ENCODE peak calls at places on chromosome X, in four cellular contexts. Y is K562, L is HL-60, B is GM12878. G is an unnamed sample.

GRCh38 chrX:40278340-40279090 is 180.8 kb upstream of the BCOR start:
- DNase-seq in Y (no peak), L (no peak), B (no peak), G (no peak)

GRCh38 chrX:105837227-105837626 is 14.9 kb downstream of the NRK start:
- DNase-seq in B (no peak), Y (no peak), L (no peak), G (no peak)

GRCh38 chrX:141787655-141788054 is 50.5 kb upstream of the MAGEC3 start:
- DNase-seq in Y (no peak), L (no peak), B (no peak), G (no peak)

GRCh38 chrX:9466115-9466495 is 1.2 kb downstream of the TBL1X start:
- DNase-seq in B (no peak), Y (no peak), L (no peak), G (peak; percentile 13)

GRCh38 chrX:13076176-13076956 is 31.9 kb upstream of the FAM9C start:
- DNase-seq in L (no peak), B (no peak), Y (no peak), G (no peak)

GRCh38 chrX:47145408-47146120 is 543 bp downstream of the RBM10 start:
- DNase-seq in L (peak; percentile 18), Y (peak; percentile 57), B (no peak), G (no peak)

GRCh38 chrX:129529685-129530281 is 6.5 kb upstream of the SMARCA1 start:
- DNase-seq in L (no peak), Y (no peak), B (no peak), G (no peak)

GRCh38 chrX:20514358-20514757 is 247.6 kb upstream of the RPS6KA3 start:
- DNase-seq in B (no peak), Y (no peak), L (no peak), G (no peak)

GRCh38 chrX:6852869-6853268 is 294.6 kb upstream of the STS start:
- DNase-seq in L (no peak), B (no peak), Y (no peak), G (no peak)

GRCh38 chrX:71533850-71534515 is 1.1 kb downstream of the OGT start:
- DNase-seq in Y (peak; percentile 21), B (no peak), L (peak; percentile 46), G (no peak)

GRCh38 chrX:37993857-37994619 is 12.3 kb upstream of the SYTL5 start:
- DNase-seq in Y (no peak), L (peak; percentile 60), B (peak; percentile 30), G (peak; percentile 15)

GRCh38 chrX:47610506-47610905 is 9.2 kb downstream of the SYN1 start:
- DNase-seq in L (no peak), Y (no peak), B (no peak), G (no peak)

GRCh38 chrX:113539599-113540356 is 699.1 kb upstream of the AMOT start:
- DNase-seq in L (no peak), B (no peak), Y (no peak), G (no peak)
- TF ChIP-seq SPI1 in L (no peak), B (no peak), Y (no peak), G (no peak)

GRCh38 chrX:136198678-136199243 is 51.4 kb downstream of the FHL1 start:
- DNase-seq in L (no peak), Y (no peak), B (no peak), G (no peak)

GRCh38 chrX:136201601-136202000 is 49.6 kb downstream of the MAP7D3 start:
- DNase-seq in B (no peak), L (no peak), Y (no peak), G (no peak)

GRCh38 chrX:136198010-136198409 is 50.7 kb downstream of the FHL1 start:
- DNase-seq in Y (no peak), L (no peak), B (no peak), G (no peak)

GRCh38 chrX:136200466-136200865 is 50.7 kb downstream of the MAP7D3 start:
- DNase-seq in L (no peak), Y (peak; percentile 47), B (no peak), G (no peak)

GRCh38 chrX:136199365-136199764 is 51.8 kb downstream of the MAP7D3 start:
- DNase-seq in B (no peak), L (no peak), Y (no peak), G (no peak)
- TF ChIP-seq SPI1 in B (no peak), L (no peak), Y (no peak), G (no peak)

DNA sequence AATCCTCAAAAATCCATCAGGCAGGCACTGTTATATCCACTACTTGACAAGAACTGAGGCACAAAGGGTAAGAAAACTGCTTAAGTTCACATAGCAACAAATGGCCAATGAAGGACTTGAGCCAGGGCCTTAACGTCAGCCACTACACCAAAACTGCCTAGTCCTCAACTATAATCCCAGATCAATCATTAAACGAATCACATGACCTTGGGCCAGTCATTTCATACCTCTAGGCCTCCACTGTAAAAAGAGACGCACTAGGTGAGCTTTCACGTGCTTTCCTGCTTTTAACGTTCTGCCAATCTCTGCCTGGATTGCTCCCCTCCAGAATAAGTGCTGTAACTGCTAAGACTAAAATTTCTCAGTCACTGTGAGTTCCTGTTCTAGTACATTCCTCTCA is 54.7 kb downstream of the RHOXF2B start:
- DNase-seq in B (no peak), L (no peak), Y (no peak), G (no peak)
- TF ChIP-seq SPI1 in B (no peak), L (no peak), Y (no peak), G (no peak)

DNA sequence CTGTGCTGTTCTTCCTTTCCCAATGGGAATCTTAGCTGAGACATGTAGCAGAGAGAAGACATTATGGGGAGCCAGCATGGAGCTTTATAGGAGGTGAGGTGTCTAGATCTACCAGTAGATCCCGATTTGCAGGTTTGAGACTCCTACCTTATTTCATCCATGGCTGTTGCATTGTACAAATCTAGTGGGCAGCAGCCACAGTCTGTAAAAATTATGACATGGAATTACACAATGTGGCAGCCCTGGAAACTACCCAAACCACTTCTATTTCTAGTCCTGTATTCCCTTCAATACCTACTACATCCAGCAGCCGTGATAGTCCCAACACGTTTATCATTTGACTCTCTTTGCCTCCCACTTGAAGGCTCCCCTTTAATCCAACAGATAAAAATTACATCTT is 8.1 kb downstream of the ATP7A start:
- DNase-seq in L (peak; percentile 47), Y (no peak), B (no peak), G (no peak)
- TF ChIP-seq SPI1 in L (no peak), Y (no peak), B (no peak), G (no peak)

GRCh38 chrX:154836163-154836562 is 1.7 kb upstream of the SMIM9 start:
- DNase-seq in L (no peak), Y (no peak), B (no peak), G (no peak)

DNA sequence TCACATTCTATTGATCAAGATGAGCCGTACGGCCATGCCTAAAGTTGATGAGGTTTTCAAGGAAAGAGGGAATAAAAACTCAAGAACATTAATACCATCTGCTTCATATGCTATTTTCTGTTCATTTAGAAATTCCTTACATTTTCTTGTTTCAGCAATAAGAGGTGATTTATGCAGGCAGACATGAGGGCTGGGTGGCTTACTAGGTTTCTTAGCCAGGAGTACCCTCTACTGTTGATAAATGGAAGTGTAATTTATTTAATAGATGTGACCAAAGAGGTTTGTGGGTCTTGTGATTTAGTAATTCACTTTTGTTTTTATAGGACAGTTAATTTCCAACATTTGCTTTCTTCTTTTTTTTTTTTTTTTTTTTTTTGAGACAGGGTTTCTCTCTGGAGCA is 6.4 kb upstream of the SMIM9 start:
- DNase-seq in Y (peak; percentile 58), B (no peak), L (peak; percentile 12), G (no peak)
- TF ChIP-seq SPI1 in Y (no peak), B (no peak), L (no peak), G (no peak)

DNA sequence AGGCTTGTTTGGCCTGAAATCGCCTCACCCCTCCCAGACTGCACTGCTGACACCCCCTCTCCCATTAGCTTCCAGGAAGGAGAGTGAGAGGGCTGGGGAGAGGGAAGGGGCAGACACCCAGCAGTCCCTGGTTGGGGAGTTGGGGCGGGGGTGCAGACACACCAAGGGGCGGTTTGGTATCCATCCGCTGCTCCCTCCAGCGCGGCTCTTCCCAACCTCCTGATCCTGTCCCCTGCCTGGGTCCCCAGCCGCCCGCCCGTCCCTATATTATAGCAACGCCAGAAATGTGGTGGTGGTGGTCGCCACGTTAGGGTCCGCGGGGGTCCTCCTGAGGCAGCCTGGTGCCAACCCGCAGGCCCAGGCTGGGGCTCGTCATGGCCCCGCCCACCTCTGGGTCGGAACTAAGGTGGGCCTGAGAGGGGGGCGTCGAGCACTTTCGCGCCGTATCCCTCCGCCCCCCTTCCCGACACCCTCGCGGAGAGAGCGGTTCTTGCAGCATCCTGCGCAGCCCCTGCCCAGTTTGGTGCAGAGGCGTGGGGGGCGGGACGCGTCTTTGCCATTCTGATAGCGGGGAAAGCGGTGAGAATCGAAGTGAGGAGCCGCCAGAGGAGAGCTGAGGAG is 25.1 kb downstream of the GPRASP3 start:
- DNase-seq in L (no peak), Y (no peak), B (no peak), G (no peak)
- TF ChIP-seq SPI1 in L (no peak), Y (no peak), B (no peak), G (no peak)

G was measured in GM12891.